ENCODE peak calls at places on chromosomes 4 and X, in six cellular contexts. J, R, O, A, E and Z are unnamed samples.

GRCh38 chr4:15159477-15160019 is 157.3 kb downstream of the CPEB2 start:
- DNase-seq in J (no peak), R (no peak), O (no peak), A (no peak), E (no peak), Z (no peak)

GRCh38 chr4:8159522-8160232 is 1.1 kb upstream of the ABLIM2 start:
- DNase-seq in J (no peak), R (no peak), O (no peak), A (no peak), E (no peak), Z (no peak)

GRCh38 chrX:50100188-50100587 is 100.6 kb downstream of the AKAP4 start:
- DNase-seq in J (no peak), R (no peak), O (peak), A (no peak), E (no peak), Z (no peak)

GRCh38 chr4:10640535-10641159 is 43.9 kb downstream of the CLNK start:
- DNase-seq in J (no peak), R (peak), O (peak), A (no peak), E (no peak), Z (no peak)

GRCh38 chr4:8379281-8379680 is 61.2 kb downstream of the ACOX3 start:
- DNase-seq in J (no peak), R (no peak), O (no peak), A (no peak), E (no peak), Z (no peak)

GRCh38 chr4:140644470-140645185 is 75.9 kb upstream of the UCP1 start:
- DNase-seq in J (no peak), R (no peak), O (no peak), A (no peak), E (no peak), Z (no peak)

GRCh38 chrX:7158468-7158990 is 10.6 kb upstream of the PUDP start:
- DNase-seq in J (no peak), R (no peak), O (no peak), A (no peak), E (no peak), Z (no peak)

GRCh38 chrX:109795682-109796081 is 62.6 kb upstream of the ACSL4 start:
- DNase-seq in J (no peak), R (no peak), O (no peak), A (no peak), E (no peak), Z (no peak)

GRCh38 chr4:123419885-123420743 is 23.5 kb downstream of the SPRY1 start:
- DNase-seq in J (no peak), R (no peak), O (no peak), A (no peak), E (no peak), Z (no peak)

GRCh38 chr4:65416875-65417274 is 253.4 kb downstream of the EPHA5 start:
- DNase-seq in J (no peak), R (peak), O (peak), A (no peak), E (no peak), Z (no peak)

GRCh38 chr4:139819082-139819481 is 153.5 kb downstream of the MGST2 start:
- DNase-seq in J (no peak), R (no peak), O (no peak), A (no peak), E (no peak), Z (no peak)

GRCh38 chr4:97235516-97235915 is 907.8 kb downstream of the STPG2 start:
- DNase-seq in J (no peak), R (no peak), O (no peak), A (no peak), E (no peak), Z (no peak)

GRCh38 chrX:123961268-123962005 is at the start of gene STAG2:
- DNase-seq in J (peak), R (peak), O (peak), A (peak), E (peak), Z (peak)

GRCh38 chr4:119564106-119564505 is 64.5 kb downstream of the PDE5A start:
- DNase-seq in J (no peak), R (no peak), O (no peak), A (no peak), E (no peak), Z (no peak)

DNA sequence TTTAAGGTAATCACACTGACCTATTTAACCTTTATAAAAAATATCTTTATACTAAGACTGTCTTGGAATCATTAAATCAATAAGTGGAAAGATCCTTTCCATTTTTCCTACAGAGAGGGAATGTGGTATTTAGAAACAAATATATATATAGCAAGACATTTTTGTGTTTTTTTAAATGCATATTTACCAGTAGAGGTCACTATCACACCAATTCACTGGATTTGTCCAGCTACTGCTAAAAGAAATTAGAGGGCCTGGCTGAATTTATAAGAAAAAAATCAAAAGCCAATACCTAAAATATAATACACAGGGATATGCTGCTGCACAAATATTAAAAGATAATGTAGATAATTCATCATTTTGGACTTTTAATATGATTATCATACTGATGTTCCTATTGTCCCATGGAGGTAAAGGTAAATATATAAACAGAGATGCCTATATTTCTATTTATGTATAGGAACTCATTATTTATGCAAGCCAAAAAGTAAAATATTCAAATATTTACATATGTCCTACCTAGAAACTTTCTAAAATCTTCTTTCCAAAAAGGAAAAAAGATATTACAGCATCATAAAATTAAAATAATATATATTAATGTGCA is 69.5 kb downstream of the PDE5A start:
- DNase-seq in J (peak), R (peak), O (peak), A (no peak), E (no peak), Z (no peak)
- TF ChIP-seq CTCF in J (no peak), R (peak), O (peak), A (no peak), E (peak), Z (peak)

GRCh38 chrX:43974076-43974475 is 886 bp upstream of the NDP start:
- DNase-seq in J (no peak), R (no peak), O (no peak), A (no peak), E (no peak), Z (no peak)
- H3K4me3 ChIP-seq in J (no peak), R (peak), O (no peak), A (no peak), E (no peak), Z (peak)

DNA sequence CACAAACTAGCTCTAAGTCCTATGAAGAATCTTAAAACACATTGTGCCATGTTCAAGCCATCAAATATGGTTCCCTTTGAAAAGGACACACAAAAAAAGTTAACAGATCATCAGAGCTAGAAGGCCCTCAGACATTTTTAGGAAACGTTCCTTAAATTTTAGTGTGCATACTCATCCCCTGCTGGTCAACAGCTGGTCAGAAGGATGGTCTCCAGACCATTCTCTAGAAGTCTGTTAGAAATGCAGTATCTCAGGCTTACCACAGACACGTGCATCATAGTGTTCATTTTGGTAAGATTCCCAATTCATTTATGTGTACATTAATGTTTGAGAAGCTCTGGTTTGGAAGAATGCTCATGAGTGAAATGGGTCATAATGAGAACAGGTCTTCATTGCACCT is 523.1 kb downstream of the INPP4B start:
- DNase-seq in J (peak), R (no peak), O (no peak), A (no peak), E (no peak), Z (no peak)
- TF ChIP-seq CTCF in J (no peak), R (no peak), O (no peak), A (no peak), E (no peak), Z (no peak)

GRCh38 chr4:3871181-3871852 is 105.1 kb downstream of the ADRA2C start:
- DNase-seq in J (no peak), R (no peak), O (no peak), A (no peak), E (no peak), Z (no peak)
- H3K4me3 ChIP-seq in J (no peak), R (no peak), O (no peak), A (no peak), E (no peak), Z (peak)

GRCh38 chrX:127037179-127037578 is 217.7 kb downstream of the PRR32 start:
- DNase-seq in J (no peak), R (no peak), O (no peak), A (no peak), E (no peak), Z (no peak)

DNA sequence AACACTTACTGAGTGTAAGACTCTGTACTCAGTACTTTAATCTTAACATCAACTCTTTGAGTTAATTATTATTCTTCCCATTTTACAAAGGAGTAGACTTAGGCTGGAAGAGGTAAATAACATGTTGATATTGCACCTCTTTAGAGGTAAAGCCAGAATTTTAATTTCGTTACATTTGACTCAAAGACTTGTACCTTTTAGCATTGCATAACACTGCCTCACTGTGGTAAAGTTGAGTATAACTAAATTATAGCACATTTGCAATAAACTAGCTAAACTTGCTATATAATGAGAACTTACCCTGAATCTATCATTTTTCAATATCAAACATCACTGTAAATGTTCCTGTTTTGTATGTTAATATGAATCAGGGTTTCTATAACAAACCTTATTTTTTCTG is 218.5 kb downstream of the PRR32 start:
- DNase-seq in J (no peak), R (no peak), O (no peak), A (no peak), E (no peak), Z (no peak)
- TF ChIP-seq CTCF in J (no peak), R (no peak), O (no peak), A (no peak), E (no peak), Z (no peak)

GRCh38 chr4:46955601-46956000 is 37.8 kb downstream of the GABRA4 start:
- DNase-seq in J (no peak), R (no peak), O (no peak), A (no peak), E (no peak), Z (no peak)

GRCh38 chr4:46950826-46951225 is 41.8 kb upstream of the COX7B2 start:
- DNase-seq in J (no peak), R (peak), O (no peak), A (no peak), E (no peak), Z (no peak)

GRCh38 chr4:46953564-46953963 is 39.8 kb downstream of the GABRA4 start:
- DNase-seq in J (no peak), R (no peak), O (no peak), A (no peak), E (no peak), Z (no peak)

DNA sequence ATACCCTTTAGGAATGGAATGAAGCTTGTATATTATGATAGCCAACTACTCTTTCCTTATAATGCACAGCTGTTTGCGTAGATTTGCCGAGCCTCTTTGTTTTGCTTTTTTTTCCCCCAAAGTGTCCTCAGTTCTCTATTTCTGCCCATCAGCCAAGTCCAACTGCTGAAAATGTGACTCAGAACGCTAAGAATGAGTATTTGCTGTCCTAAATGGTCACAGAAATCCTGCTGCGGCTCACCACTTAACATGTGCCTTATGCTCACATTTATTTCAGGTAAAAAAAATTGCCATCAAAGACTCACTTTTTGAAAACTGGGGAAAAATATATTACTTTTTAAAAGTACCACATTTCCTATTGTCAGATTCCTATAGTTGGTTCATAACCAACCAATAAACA is 36.9 kb downstream of the GABRA4 start:
- DNase-seq in J (no peak), R (peak), O (no peak), A (no peak), E (no peak), Z (no peak)
- H3K4me3 ChIP-seq in J (no peak), R (no peak), O (no peak), A (no peak), E (no peak), Z (peak)

GRCh38 chr4:155799106-155799793 is 40.4 kb downstream of the GUCY1B1 start:
- DNase-seq in J (no peak), R (peak), O (peak), A (no peak), E (no peak), Z (no peak)

GRCh38 chr4:155794589-155794988 is 35.8 kb downstream of the GUCY1B1 start:
- DNase-seq in J (no peak), R (no peak), O (no peak), A (no peak), E (no peak), Z (no peak)

GRCh38 chr4:155800685-155801343 is 42.0 kb downstream of the GUCY1B1 start:
- DNase-seq in J (no peak), R (no peak), O (no peak), A (no peak), E (no peak), Z (no peak)

GRCh38 chr4:155799794-155800123 is 40.9 kb downstream of the GUCY1B1 start:
- DNase-seq in J (no peak), R (no peak), O (no peak), A (no peak), E (no peak), Z (no peak)

GRCh38 chr4:155796031-155796430 is 37.2 kb downstream of the GUCY1B1 start:
- DNase-seq in J (no peak), R (peak), O (no peak), A (no peak), E (no peak), Z (no peak)
- TF ChIP-seq CTCF in J (peak), R (peak), O (peak), A (no peak), E (no peak), Z (no peak)

DNA sequence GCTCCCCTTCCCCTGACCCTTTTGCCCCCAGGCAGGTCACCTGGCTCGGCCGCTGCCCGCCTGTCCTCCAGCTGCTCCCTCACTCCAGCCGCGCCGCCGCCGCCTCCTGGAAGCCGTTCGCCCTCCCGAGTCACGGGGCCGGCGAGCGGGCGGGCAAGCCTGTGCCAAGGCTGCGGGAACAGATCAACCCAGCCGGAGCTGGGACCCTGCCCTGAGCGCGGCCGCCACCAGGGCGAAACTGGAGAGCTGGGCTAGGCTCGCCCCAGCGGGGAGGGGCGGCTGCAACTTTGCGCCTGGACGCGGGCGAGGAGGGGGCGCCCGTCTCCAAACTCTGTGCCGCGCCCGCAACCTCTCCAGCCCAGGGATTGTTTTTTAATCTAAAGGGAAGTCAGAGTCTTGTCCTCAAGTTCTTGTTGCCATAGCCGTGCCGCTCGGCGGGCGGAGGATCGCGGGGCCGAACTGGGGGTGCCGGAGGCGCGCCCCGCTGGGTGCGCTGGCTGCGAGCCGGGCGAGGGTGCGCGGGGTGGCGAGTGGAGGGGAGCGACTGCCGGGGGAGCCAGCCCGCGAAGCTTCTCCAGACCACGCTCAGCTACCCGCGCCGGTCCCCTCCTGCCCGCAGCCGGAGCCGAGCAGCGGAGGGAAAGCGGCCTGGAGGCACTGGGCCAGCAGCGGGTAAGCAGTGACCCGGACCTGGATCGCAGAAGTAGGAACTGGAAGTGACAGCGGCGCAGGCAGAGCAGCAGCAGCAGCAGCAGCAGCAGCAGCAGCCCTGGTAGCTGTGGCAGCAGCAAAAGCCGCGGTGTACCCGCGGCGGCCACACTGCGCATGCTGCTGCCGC is 13.4 kb downstream of the ARHGEF6 start:
- DNase-seq in J (peak), R (peak), O (peak), A (no peak), E (peak), Z (peak)
- H3K4me3 ChIP-seq in J (peak), R (peak), O (peak), A (peak), E (peak), Z (peak)

GRCh38 chr4:41214158-41215146 is at the start of gene APBB2:
- DNase-seq in J (peak), R (peak), O (peak), A (no peak), E (peak), Z (peak)
- TF ChIP-seq CTCF in J (peak), R (peak), O (peak), A (no peak), E (peak), Z (peak)